ENCODE peak calls at places on chromosomes 7 and 10, in four cellular contexts. One of them, this sample, is unnamed.

GRCh38 chr7:4702961-4703512 is 20.9 kb downstream of the FOXK1 start:
- DNase-seq in H9: peak; percentile 45
- DNase-seq in IMR-90: no peak
- DNase-seq in mesenchymal stem cell: peak; percentile 66
- DNase-seq in this sample: no peak

GRCh38 chr10:31939797-31940708 is 11.4 kb upstream of the ARHGAP12 start:
- DNase-seq in IMR-90: no peak
- DNase-seq in H9: no peak
- DNase-seq in mesenchymal stem cell: peak; percentile 38
- DNase-seq in this sample: no peak

GRCh38 chr7:71735961-71736556 is 604.1 kb downstream of the GALNT17 start:
- DNase-seq in H9: peak; percentile 80
- DNase-seq in mesenchymal stem cell: peak; percentile 53
- DNase-seq in IMR-90: peak; percentile 44
- DNase-seq in this sample: peak; percentile 82

GRCh38 chr7:122457969-122458368 is 153.4 kb upstream of the FEZF1 start:
- DNase-seq in H9: no peak
- DNase-seq in IMR-90: no peak
- DNase-seq in mesenchymal stem cell: no peak
- DNase-seq in this sample: no peak

GRCh38 chr10:27285093-27285492 is 44.5 kb upstream of the ACBD5 start:
- DNase-seq in H9: peak; percentile 29
- DNase-seq in IMR-90: peak; percentile 2
- DNase-seq in mesenchymal stem cell: peak; percentile 1
- DNase-seq in this sample: no peak

GRCh38 chr7:147136369-147136768 is 1019.8 kb downstream of the CNTNAP2 start:
- DNase-seq in mesenchymal stem cell: no peak
- DNase-seq in H9: no peak
- DNase-seq in IMR-90: no peak
- DNase-seq in this sample: no peak

GRCh38 chr7:46707973-46708372 is 786.9 kb upstream of the IGFBP3 start:
- DNase-seq in H9: no peak
- DNase-seq in IMR-90: no peak
- DNase-seq in mesenchymal stem cell: no peak
- DNase-seq in this sample: no peak

GRCh38 chr7:66176914-66177313 is 28.2 kb upstream of the TPST1 start:
- DNase-seq in IMR-90: no peak
- DNase-seq in H9: no peak
- DNase-seq in mesenchymal stem cell: no peak
- DNase-seq in this sample: no peak

GRCh38 chr7:155971180-155971770 is 159.0 kb upstream of the SHH start:
- DNase-seq in H9: peak; percentile 12
- DNase-seq in IMR-90: no peak
- DNase-seq in mesenchymal stem cell: no peak
- DNase-seq in this sample: no peak

GRCh38 chr10:14612873-14613569 is 161.7 kb downstream of the FAM107B start:
- DNase-seq in mesenchymal stem cell: no peak
- DNase-seq in H9: no peak
- DNase-seq in IMR-90: no peak
- DNase-seq in this sample: no peak

GRCh38 chr7:20358762-20359282 is 28.1 kb downstream of the ITGB8 start:
- DNase-seq in IMR-90: no peak
- DNase-seq in mesenchymal stem cell: no peak
- DNase-seq in H9: no peak
- DNase-seq in this sample: no peak

GRCh38 chr10:109968954-109969644 is 38.7 kb upstream of the ADD3 start:
- DNase-seq in IMR-90: no peak
- DNase-seq in H9: no peak
- DNase-seq in mesenchymal stem cell: peak; percentile 32
- DNase-seq in this sample: no peak

GRCh38 chr10:24278519-24278889 is 69.6 kb downstream of the KIAA1217 start:
- DNase-seq in mesenchymal stem cell: no peak
- DNase-seq in H9: no peak
- DNase-seq in IMR-90: no peak
- DNase-seq in this sample: no peak

GRCh38 chr10:5293691-5294550 is 70.8 kb upstream of the UCN3 start:
- DNase-seq in IMR-90: peak; percentile 33
- DNase-seq in mesenchymal stem cell: peak; percentile 64
- DNase-seq in H9: peak; percentile 98
- DNase-seq in this sample: peak; percentile 59

GRCh38 chr10:97178074-97178473 is 7.7 kb downstream of the SLIT1 start:
- DNase-seq in mesenchymal stem cell: no peak
- DNase-seq in IMR-90: no peak
- DNase-seq in H9: no peak
- DNase-seq in this sample: no peak

GRCh38 chr10:97180367-97180763 is 5.4 kb downstream of the SLIT1 start:
- DNase-seq in IMR-90: no peak
- DNase-seq in H9: no peak
- DNase-seq in mesenchymal stem cell: no peak
- DNase-seq in this sample: no peak

GRCh38 chr10:97179731-97180366 is 5.9 kb downstream of the SLIT1 start:
- DNase-seq in H9: peak; percentile 90
- DNase-seq in mesenchymal stem cell: no peak
- DNase-seq in IMR-90: no peak
- DNase-seq in this sample: peak; percentile 63

GRCh38 chr10:97180986-97181385 is 4.8 kb downstream of the SLIT1 start:
- DNase-seq in mesenchymal stem cell: no peak
- DNase-seq in H9: no peak
- DNase-seq in IMR-90: no peak
- DNase-seq in this sample: no peak

GRCh38 chr10:97179311-97179710 is 6.4 kb downstream of the SLIT1 start:
- DNase-seq in mesenchymal stem cell: no peak
- DNase-seq in H9: no peak
- DNase-seq in IMR-90: no peak
- DNase-seq in this sample: no peak
- H3K4me1 ChIP-seq in mesenchymal stem cell: peaks cover 3% of the 10 kb centered on the region
- H3K4me1 ChIP-seq in H9: no peaks in the 10 kb centered on the region
- H3K4me1 ChIP-seq in IMR-90: no peaks in the 10 kb centered on the region
- H3K4me1 ChIP-seq in this sample: peaks cover 4% of the 10 kb centered on the region

GRCh38 chr7:42691030-42691639 is 220.7 kb downstream of the C7orf25 start:
- DNase-seq in H9: peak; percentile 61
- DNase-seq in mesenchymal stem cell: peak; percentile 77
- DNase-seq in IMR-90: peak; percentile 39
- DNase-seq in this sample: peak; percentile 41
- H2BK15ac ChIP-seq in H9: no peak overlapping the region
- H2BK15ac ChIP-seq in mesenchymal stem cell: no peak overlapping the region
- H2BK15ac ChIP-seq in IMR-90: no peak overlapping the region
- H2BK15ac ChIP-seq in this sample: no peak overlapping the region

GRCh38 chr7:29371472-29371871 is 176.9 kb downstream of the CHN2 start:
- DNase-seq in mesenchymal stem cell: no peak
- DNase-seq in IMR-90: no peak
- DNase-seq in H9: no peak
- DNase-seq in this sample: no peak

GRCh38 chr7:29372351-29372931 is 177.9 kb downstream of the CHN2 start:
- DNase-seq in H9: no peak
- DNase-seq in mesenchymal stem cell: no peak
- DNase-seq in IMR-90: no peak
- DNase-seq in this sample: no peak

GRCh38 chr7:29369909-29370488 is 175.4 kb downstream of the CHN2 start:
- DNase-seq in IMR-90: no peak
- DNase-seq in H9: no peak
- DNase-seq in mesenchymal stem cell: peak; percentile 69
- DNase-seq in this sample: no peak

GRCh38 chr7:29375641-29376562 is 181.3 kb downstream of the CHN2 start:
- DNase-seq in mesenchymal stem cell: no peak
- DNase-seq in H9: peak; percentile 34
- DNase-seq in IMR-90: no peak
- DNase-seq in this sample: no peak

DNA sequence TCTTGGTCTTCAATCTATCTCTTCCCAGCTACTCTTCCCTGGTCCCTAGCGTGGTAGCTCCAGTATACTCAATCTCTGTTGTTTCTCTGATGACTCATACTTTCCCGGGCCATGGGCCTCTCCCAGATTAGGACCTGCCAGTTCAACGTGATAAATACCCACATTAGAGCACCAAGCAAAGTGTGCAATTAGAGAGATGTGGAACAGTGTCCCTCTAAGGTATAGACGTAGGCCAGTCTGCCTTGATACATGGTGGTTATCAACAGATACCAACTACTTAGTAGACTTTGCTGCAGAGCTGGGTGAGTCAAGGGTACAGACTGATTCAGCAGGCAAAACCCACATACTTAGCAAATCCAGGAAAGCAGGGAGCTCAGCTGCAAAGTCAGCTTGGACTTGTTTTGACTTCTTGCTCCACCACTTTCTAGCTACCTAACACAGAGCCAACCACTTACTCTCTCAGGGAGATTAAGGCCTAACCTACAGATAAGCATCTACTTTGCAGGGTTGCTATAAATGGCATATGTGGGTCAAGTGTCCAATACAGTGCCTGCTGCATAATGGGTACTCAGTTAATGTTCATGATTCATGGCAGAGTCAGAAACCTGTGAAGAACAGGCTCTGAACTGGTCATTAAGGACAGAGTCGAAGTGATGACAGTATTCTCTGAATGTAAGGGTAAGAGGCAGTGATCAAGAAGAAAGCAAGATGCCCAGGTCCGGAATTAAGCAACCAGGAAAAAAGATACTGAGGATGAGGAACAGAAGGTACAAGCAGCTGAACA is 176.1 kb downstream of the CHN2 start:
- DNase-seq in mesenchymal stem cell: peak; percentile 82
- DNase-seq in H9: no peak
- DNase-seq in IMR-90: no peak
- DNase-seq in this sample: no peak
- H2AFZ ChIP-seq in mesenchymal stem cell: no peak overlapping the region
- H2AFZ ChIP-seq in H9: no peak overlapping the region
- H2AFZ ChIP-seq in IMR-90: no peak overlapping the region
- H2AFZ ChIP-seq in this sample: no peak overlapping the region

GRCh38 chr7:35694161-35694783 is 663 bp downstream of the HERPUD2 start:
- DNase-seq in mesenchymal stem cell: peak; percentile 51
- DNase-seq in IMR-90: peak; percentile 4
- DNase-seq in H9: no peak
- DNase-seq in this sample: no peak
- H3K4me1 ChIP-seq in mesenchymal stem cell: peaks cover 18% of the 10 kb centered on the region
- H3K4me1 ChIP-seq in IMR-90: peaks cover 12% of the 10 kb centered on the region
- H3K4me1 ChIP-seq in H9: peaks cover 4% of the 10 kb centered on the region
- H3K4me1 ChIP-seq in this sample: peaks cover 4% of the 10 kb centered on the region

GRCh38 chr7:45580053-45580872 is 6.1 kb downstream of the ADCY1 start:
- DNase-seq in H9: peak; percentile 64
- DNase-seq in IMR-90: no peak
- DNase-seq in mesenchymal stem cell: no peak
- DNase-seq in this sample: no peak
- H2BK15ac ChIP-seq in H9: no peak overlapping the region
- H2BK15ac ChIP-seq in IMR-90: no peak overlapping the region
- H2BK15ac ChIP-seq in mesenchymal stem cell: no peak overlapping the region
- H2BK15ac ChIP-seq in this sample: no peak overlapping the region

GRCh38 chr7:108128514-108128913 is 1.6 kb downstream of the LAMB4 start:
- DNase-seq in IMR-90: no peak
- DNase-seq in mesenchymal stem cell: no peak
- DNase-seq in H9: no peak
- DNase-seq in this sample: no peak

GRCh38 chr7:108129018-108129965 is 869 bp downstream of the LAMB4 start:
- DNase-seq in H9: no peak
- DNase-seq in mesenchymal stem cell: no peak
- DNase-seq in IMR-90: no peak
- DNase-seq in this sample: no peak

GRCh38 chr7:108127461-108127860 is 2.7 kb downstream of the LAMB4 start:
- DNase-seq in H9: no peak
- DNase-seq in IMR-90: no peak
- DNase-seq in mesenchymal stem cell: no peak
- DNase-seq in this sample: no peak

GRCh38 chr7:108132551-108133265 is 2.5 kb upstream of the LAMB4 start:
- DNase-seq in H9: peak; percentile 38
- DNase-seq in IMR-90: no peak
- DNase-seq in mesenchymal stem cell: no peak
- DNase-seq in this sample: peak; percentile 67

GRCh38 chr7:108130261-108130660 is at the start of gene LAMB4:
- DNase-seq in H9: no peak
- DNase-seq in mesenchymal stem cell: no peak
- DNase-seq in IMR-90: no peak
- DNase-seq in this sample: no peak
- H2AFZ ChIP-seq in H9: no peak within 1 kb of the TSS
- H2AFZ ChIP-seq in mesenchymal stem cell: no peak within 1 kb of the TSS
- H2AFZ ChIP-seq in IMR-90: no peak within 1 kb of the TSS
- H2AFZ ChIP-seq in this sample: no peak within 1 kb of the TSS

GRCh38 chr10:124693801-124694416 is 50.3 kb downstream of the FAM53B start:
- DNase-seq in IMR-90: no peak
- DNase-seq in mesenchymal stem cell: no peak
- DNase-seq in H9: no peak
- DNase-seq in this sample: no peak
- H3K4me1 ChIP-seq in IMR-90: no peaks in the 10 kb centered on the region
- H3K4me1 ChIP-seq in mesenchymal stem cell: peaks cover 20% of the 10 kb centered on the region
- H3K4me1 ChIP-seq in H9: no peaks in the 10 kb centered on the region
- H3K4me1 ChIP-seq in this sample: peaks cover 7% of the 10 kb centered on the region

GRCh38 chr7:96667026-96667425 is 42.6 kb downstream of the SEM1 start:
- DNase-seq in H9: no peak
- DNase-seq in mesenchymal stem cell: no peak
- DNase-seq in IMR-90: no peak
- DNase-seq in this sample: no peak
- H2BK15ac ChIP-seq in H9: no peak overlapping the region
- H2BK15ac ChIP-seq in mesenchymal stem cell: no peak overlapping the region
- H2BK15ac ChIP-seq in IMR-90: no peak overlapping the region
- H2BK15ac ChIP-seq in this sample: no peak overlapping the region

GRCh38 chr7:130139193-130139950 is 65.8 kb downstream of the TMEM209 start:
- DNase-seq in mesenchymal stem cell: no peak
- DNase-seq in IMR-90: no peak
- DNase-seq in H9: no peak
- DNase-seq in this sample: no peak
- H2AFZ ChIP-seq in mesenchymal stem cell: no peak overlapping the region
- H2AFZ ChIP-seq in IMR-90: no peak overlapping the region
- H2AFZ ChIP-seq in H9: no peak overlapping the region
- H2AFZ ChIP-seq in this sample: no peak overlapping the region

This sample was measured in neuronal stem cell.